ENCODE peak calls at places on chromosomes 6 and 20, in six cellular contexts. R is NCI-H1092, T is GDM1, Y is NCI-H1694, J is lower leg skin, O is Calu3. K is an unnamed sample.

GRCh38 chr6:146258206-146258605 is 229.3 kb downstream of the GRM1 start:
- DNase-seq in Y (no peak), O (no peak), T (no peak), R (no peak), J (no peak), K (no peak)

GRCh38 chr6:108650781-108651180 is 90.1 kb downstream of the FOXO3 start:
- DNase-seq in O (no peak), T (no peak), J (no peak), Y (no peak), R (no peak), K (no peak)

GRCh38 chr20:50309280-50309763 is 118.7 kb downstream of the CEBPB start:
- DNase-seq in R (no peak), T (no peak), O (no peak), J (no peak), Y (no peak), K (no peak)

GRCh38 chr6:143111443-143111842 is 50.8 kb downstream of the AIG1 start:
- DNase-seq in Y (no peak), O (no peak), J (no peak), T (no peak), R (no peak), K (no peak)

GRCh38 chr6:148471624-148472494 is 129.2 kb downstream of the SASH1 start:
- DNase-seq in Y (no peak), J (no peak), O (no peak), T (no peak), R (no peak), K (no peak)

GRCh38 chr6:157281570-157281969 is 41.7 kb downstream of the TMEM242 start:
- DNase-seq in Y (no peak), T (no peak), R (no peak), J (no peak), O (peak; percentile 63), K (no peak)

GRCh38 chr6:111024661-111025060 is 42.8 kb downstream of the RPF2 start:
- DNase-seq in R (no peak), T (no peak), Y (no peak), J (no peak), O (no peak), K (no peak)

GRCh38 chr20:36218380-36219064 is 17.8 kb upstream of the AAR2 start:
- DNase-seq in Y (no peak), O (no peak), R (no peak), T (no peak), J (no peak), K (no peak)

GRCh38 chr6:42393339-42393738 is 58.4 kb downstream of the TRERF1 start:
- DNase-seq in J (no peak), T (no peak), R (no peak), Y (no peak), O (no peak), K (no peak)

GRCh38 chr20:49592120-49592519 is 24.2 kb upstream of the PTGIS start:
- DNase-seq in R (no peak), J (no peak), O (no peak), T (no peak), Y (no peak), K (no peak)

GRCh38 chr20:58888521-58889333 is 36.2 kb downstream of the GNAS start:
- DNase-seq in O (peak; percentile 93), Y (peak; percentile 53), T (peak; percentile 62), R (peak; percentile 81), J (peak; percentile 75), K (no peak)

GRCh38 chr6:28207244-28208179 is 17.6 kb upstream of the ZSCAN9 start:
- DNase-seq in J (no peak), R (no peak), Y (no peak), T (no peak), O (no peak), K (no peak)